ENCODE peak calls at places on chromosomes 3 and 15, in four cellular contexts. One of them, this sample, is unnamed.

GRCh38 chr3:136979684-136980083 is 21.9 kb downstream of the IL20RB start:
- DNase-seq in GM12865: no peak
- DNase-seq in astrocyte: peak; percentile 42
- DNase-seq in fibroblast of pulmonary artery: peak; percentile 18
- DNase-seq in this sample: no peak

GRCh38 chr3:119329551-119329950 is 35.4 kb downstream of the ARHGAP31 start:
- DNase-seq in fibroblast of pulmonary artery: no peak
- DNase-seq in astrocyte: no peak
- DNase-seq in GM12865: no peak
- DNase-seq in this sample: no peak

GRCh38 chr15:38438031-38438986 is 15.6 kb upstream of the FAM98B start:
- DNase-seq in astrocyte: no peak
- DNase-seq in GM12865: no peak
- DNase-seq in fibroblast of pulmonary artery: peak; percentile 86
- DNase-seq in this sample: peak; percentile 79

GRCh38 chr3:124832782-124833709 is 54.1 kb downstream of the ITGB5 start:
- DNase-seq in GM12865: no peak
- DNase-seq in fibroblast of pulmonary artery: peak; percentile 82
- DNase-seq in astrocyte: peak; percentile 92
- DNase-seq in this sample: peak; percentile 94

GRCh38 chr3:52502001-52502400 is 6.9 kb downstream of the STAB1 start:
- DNase-seq in astrocyte: no peak
- DNase-seq in fibroblast of pulmonary artery: no peak
- DNase-seq in GM12865: no peak
- DNase-seq in this sample: no peak

GRCh38 chr3:26558257-26558656 is 64.3 kb upstream of the LRRC3B start:
- DNase-seq in GM12865: no peak
- DNase-seq in fibroblast of pulmonary artery: no peak
- DNase-seq in astrocyte: no peak
- DNase-seq in this sample: no peak

GRCh38 chr15:90054618-90055097 is 47.6 kb downstream of the IDH2 start:
- DNase-seq in fibroblast of pulmonary artery: no peak
- DNase-seq in astrocyte: no peak
- DNase-seq in GM12865: no peak
- DNase-seq in this sample: no peak

GRCh38 chr15:62799919-62800318 is 242.6 kb upstream of the TPM1 start:
- DNase-seq in fibroblast of pulmonary artery: no peak
- DNase-seq in GM12865: no peak
- DNase-seq in astrocyte: no peak
- DNase-seq in this sample: no peak

GRCh38 chr3:172595648-172596393 is 72.6 kb upstream of the TNFSF10 start:
- DNase-seq in fibroblast of pulmonary artery: peak; percentile 77
- DNase-seq in GM12865: peak; percentile 81
- DNase-seq in astrocyte: peak; percentile 23
- DNase-seq in this sample: peak; percentile 69

GRCh38 chr15:73955851-73956250 is 29.6 kb downstream of the LOXL1 start:
- DNase-seq in fibroblast of pulmonary artery: no peak
- DNase-seq in astrocyte: no peak
- DNase-seq in GM12865: no peak
- DNase-seq in this sample: no peak

GRCh38 chr3:183644244-183644643 is 8.8 kb downstream of the KLHL24 start:
- DNase-seq in GM12865: no peak
- DNase-seq in fibroblast of pulmonary artery: no peak
- DNase-seq in astrocyte: no peak
- DNase-seq in this sample: no peak

GRCh38 chr3:40841131-40841530 is 316.4 kb downstream of the ZNF621 start:
- DNase-seq in fibroblast of pulmonary artery: no peak
- DNase-seq in astrocyte: no peak
- DNase-seq in GM12865: no peak
- DNase-seq in this sample: no peak

GRCh38 chr15:27479232-27480140 is 508.5 kb downstream of the GABRG3 start:
- DNase-seq in GM12865: no peak
- DNase-seq in astrocyte: no peak
- DNase-seq in fibroblast of pulmonary artery: no peak
- DNase-seq in this sample: no peak

GRCh38 chr3:129224984-129225393 is 24.4 kb upstream of the COPG1 start:
- DNase-seq in astrocyte: peak; percentile 50
- DNase-seq in fibroblast of pulmonary artery: peak; percentile 72
- DNase-seq in GM12865: no peak
- DNase-seq in this sample: peak; percentile 88

GRCh38 chr15:87493803-87494202 is 762.7 kb downstream of the NTRK3 start:
- DNase-seq in GM12865: no peak
- DNase-seq in astrocyte: no peak
- DNase-seq in fibroblast of pulmonary artery: no peak
- DNase-seq in this sample: no peak

GRCh38 chr3:45978348-45978747 is 17.3 kb downstream of the FYCO1 start:
- DNase-seq in astrocyte: no peak
- DNase-seq in fibroblast of pulmonary artery: no peak
- DNase-seq in GM12865: no peak
- DNase-seq in this sample: no peak

GRCh38 chr3:169207089-169207488 is 456.4 kb downstream of the MECOM start:
- DNase-seq in astrocyte: no peak
- DNase-seq in fibroblast of pulmonary artery: no peak
- DNase-seq in GM12865: no peak
- DNase-seq in this sample: no peak

GRCh38 chr3:155131104-155131503 is 51.0 kb downstream of the MME start:
- DNase-seq in GM12865: peak; percentile 49
- DNase-seq in astrocyte: peak; percentile 44
- DNase-seq in fibroblast of pulmonary artery: peak; percentile 73
- DNase-seq in this sample: peak; percentile 73

GRCh38 chr3:65721386-65721785 is 317.3 kb downstream of the MAGI1 start:
- DNase-seq in astrocyte: no peak
- DNase-seq in fibroblast of pulmonary artery: no peak
- DNase-seq in GM12865: no peak
- DNase-seq in this sample: peak; percentile 13

GRCh38 chr3:97942801-97943546 is 29.3 kb downstream of the RIOX2 start:
- DNase-seq in astrocyte: no peak
- DNase-seq in fibroblast of pulmonary artery: no peak
- DNase-seq in GM12865: no peak
- DNase-seq in this sample: no peak

GRCh38 chr15:90872481-90873184 is 4.2 kb downstream of the FURIN start:
- DNase-seq in fibroblast of pulmonary artery: peak; percentile 74
- DNase-seq in GM12865: peak; percentile 52
- DNase-seq in astrocyte: peak; percentile 81
- DNase-seq in this sample: peak; percentile 81

GRCh38 chr3:7444886-7445285 is 584.0 kb downstream of the GRM7 start:
- DNase-seq in astrocyte: no peak
- DNase-seq in GM12865: no peak
- DNase-seq in fibroblast of pulmonary artery: no peak
- DNase-seq in this sample: no peak

GRCh38 chr3:31960793-31961431 is 20.1 kb downstream of the OSBPL10 start:
- DNase-seq in astrocyte: peak; percentile 83
- DNase-seq in GM12865: no peak
- DNase-seq in fibroblast of pulmonary artery: peak; percentile 50
- DNase-seq in this sample: no peak
- H3K4me3 ChIP-seq in astrocyte: peak overlapping the region; percentile 51
- H3K4me3 ChIP-seq in GM12865: no peak overlapping the region
- H3K4me3 ChIP-seq in fibroblast of pulmonary artery: no peak overlapping the region
- H3K4me3 ChIP-seq in this sample: no peak overlapping the region

GRCh38 chr3:44077267-44077666 is 164.4 kb upstream of the TOPAZ1 start:
- DNase-seq in astrocyte: no peak
- DNase-seq in fibroblast of pulmonary artery: peak; percentile 13
- DNase-seq in GM12865: peak; percentile 33
- DNase-seq in this sample: no peak
- TF ChIP-seq CTCF in astrocyte: no peak
- TF ChIP-seq CTCF in fibroblast of pulmonary artery: peak; percentile 8
- TF ChIP-seq CTCF in GM12865: no peak
- TF ChIP-seq CTCF in this sample: peak; percentile 16

GRCh38 chr3:181713300-181713647 is 1.5 kb downstream of the SOX2 start:
- DNase-seq in GM12865: no peak
- DNase-seq in fibroblast of pulmonary artery: no peak
- DNase-seq in astrocyte: peak; percentile 23
- DNase-seq in this sample: no peak
- H3K4me3 ChIP-seq in GM12865: no peak overlapping the region
- H3K4me3 ChIP-seq in fibroblast of pulmonary artery: no peak overlapping the region
- H3K4me3 ChIP-seq in astrocyte: peak overlapping the region; percentile 67
- H3K4me3 ChIP-seq in this sample: no peak overlapping the region

GRCh38 chr3:127768346-127769008 is 53.8 kb downstream of the MGLL start:
- DNase-seq in GM12865: peak; percentile 38
- DNase-seq in astrocyte: peak; percentile 98
- DNase-seq in fibroblast of pulmonary artery: peak; percentile 97
- DNase-seq in this sample: peak; percentile 94
- TF ChIP-seq CTCF in GM12865: no peak
- TF ChIP-seq CTCF in astrocyte: no peak
- TF ChIP-seq CTCF in fibroblast of pulmonary artery: no peak
- TF ChIP-seq CTCF in this sample: no peak

GRCh38 chr3:120907659-120908029 is 361 bp upstream of the STXBP5L start:
- DNase-seq in GM12865: no peak
- DNase-seq in astrocyte: no peak
- DNase-seq in fibroblast of pulmonary artery: no peak
- DNase-seq in this sample: no peak
- H3K4me3 ChIP-seq in GM12865: no peak overlapping the region
- H3K4me3 ChIP-seq in astrocyte: peak overlapping the region; percentile 64
- H3K4me3 ChIP-seq in fibroblast of pulmonary artery: peak overlapping the region; percentile 31
- H3K4me3 ChIP-seq in this sample: no peak overlapping the region

GRCh38 chr3:177357352-177358084 is 160.2 kb upstream of the TBL1XR1 start:
- DNase-seq in astrocyte: peak; percentile 94
- DNase-seq in fibroblast of pulmonary artery: peak; percentile 86
- DNase-seq in GM12865: peak; percentile 76
- DNase-seq in this sample: peak; percentile 77
- TF ChIP-seq CTCF in astrocyte: peak; percentile 22
- TF ChIP-seq CTCF in fibroblast of pulmonary artery: peak; percentile 5
- TF ChIP-seq CTCF in GM12865: no peak
- TF ChIP-seq CTCF in this sample: no peak